ENCODE peak calls at places on chromosomes 13 and 19, in six cellular contexts. F, T, G, L, R and N are unnamed samples.
A peak's percentile ranks its signal among the peaks of the same experiment; 100 is the strongest.

GRCh38 chr19:46984077-46985010 is 35.3 kb upstream of the NPAS1 start:
- DNase-seq in F (no peak), T (no peak), G (no peak), L (no peak), R (no peak), N (no peak)

GRCh38 chr19:4196587-4197148 is 14.2 kb downstream of the ANKRD24 start:
- DNase-seq in F (no peak), T (no peak), G (peak; percentile 56), L (no peak), R (no peak), N (no peak)

GRCh38 chr13:59643906-59644626 is 519.7 kb downstream of the DIAPH3 start:
- DNase-seq in F (no peak), T (no peak), G (peak; percentile 19), L (no peak), R (no peak), N (no peak)

GRCh38 chr13:97382276-97382675 is 51.7 kb upstream of the RAP2A start:
- DNase-seq in F (no peak), T (no peak), G (no peak), L (no peak), R (no peak), N (no peak)

GRCh38 chr19:58093071-58093470 is 5.0 kb downstream of the ZSCAN18 start:
- DNase-seq in F (no peak), T (no peak), G (no peak), L (no peak), R (no peak), N (no peak)

GRCh38 chr13:39197645-39198007 is 159.4 kb downstream of the NHLRC3 start:
- DNase-seq in F (no peak), T (no peak), G (no peak), L (no peak), R (no peak), N (no peak)

GRCh38 chr19:17112271-17112670 is 36.7 kb downstream of the MYO9B start:
- DNase-seq in F (no peak), T (no peak), G (no peak), L (no peak), R (no peak), N (no peak)

GRCh38 chr19:51735759-51736449 is 12.1 kb upstream of the HAS1 start:
- DNase-seq in F (no peak), T (no peak), G (no peak), L (no peak), R (no peak), N (no peak)

GRCh38 chr19:3968556-3969434 is 2.1 kb downstream of the DAPK3 start:
- DNase-seq in F (peak; percentile 25), T (no peak), G (peak; percentile 97), L (no peak), R (no peak), N (peak; percentile 96)

GRCh38 chr19:55165952-55166529 is 372 bp downstream of the DNAAF3 start:
- DNase-seq in F (peak; percentile 67), T (no peak), G (peak; percentile 98), L (peak; percentile 12), R (peak; percentile 82), N (no peak)

GRCh38 chr13:27446986-27447583 is 3.3 kb downstream of the MTIF3 start:
- DNase-seq in F (no peak), T (no peak), G (no peak), L (no peak), R (peak; percentile 29), N (no peak)

GRCh38 chr19:46900341-46900740 is 39.5 kb downstream of the ARHGAP35 start:
- DNase-seq in F (no peak), T (no peak), G (no peak), L (no peak), R (no peak), N (no peak)

GRCh38 chr13:113976711-113977684 is 3.1 kb upstream of the C13orf46 start:
- DNase-seq in F (no peak), T (no peak), G (no peak), L (no peak), R (no peak), N (no peak)

GRCh38 chr19:16064209-16064889 is 11.9 kb upstream of the TPM4 start:
- DNase-seq in F (no peak), T (no peak), G (no peak), L (no peak), R (no peak), N (no peak)

GRCh38 chr13:41224113-41225110 is 30.0 kb upstream of the KBTBD7 start:
- DNase-seq in F (no peak), T (no peak), G (no peak), L (no peak), R (no peak), N (no peak)

GRCh38 chr13:106528711-106529414 is 6.6 kb downstream of the EFNB2 start:
- DNase-seq in F (no peak), T (no peak), G (no peak), L (no peak), R (no peak), N (no peak)

GRCh38 chr13:108981407-108981806 is 352.0 kb downstream of the MYO16 start:
- DNase-seq in F (no peak), T (no peak), G (no peak), L (no peak), R (no peak), N (no peak)

GRCh38 chr19:40565355-40565754 is 11.3 kb upstream of the SHKBP1 start:
- DNase-seq in F (no peak), T (no peak), G (no peak), L (no peak), R (no peak), N (no peak)

GRCh38 chr19:12721656-12722565 is 1.8 kb downstream of the TNPO2 start:
- DNase-seq in F (peak; percentile 57), T (no peak), G (peak; percentile 93), L (peak; percentile 23), R (peak; percentile 73), N (peak; percentile 90)

GRCh38 chr19:49932041-49932451 is 2.7 kb upstream of the NUP62 start:
- DNase-seq in F (no peak), T (no peak), G (no peak), L (no peak), R (no peak), N (no peak)

GRCh38 chr19:41871573-41872383 is 5.3 kb upstream of the CD79A start:
- DNase-seq in F (no peak), T (no peak), G (peak; percentile 35), L (peak; percentile 52), R (peak; percentile 86), N (no peak)

GRCh38 chr13:21242236-21242635 is 65.8 kb downstream of the MRPL57 start:
- DNase-seq in F (no peak), T (no peak), G (peak; percentile 79), L (no peak), R (no peak), N (no peak)

GRCh38 chr13:94177041-94177440 is 302.4 kb downstream of the DCT start:
- DNase-seq in F (no peak), T (no peak), G (no peak), L (no peak), R (no peak), N (no peak)

GRCh38 chr19:49848938-49849337 is 2.0 kb upstream of the PTOV1 start:
- DNase-seq in F (no peak), T (no peak), G (no peak), L (no peak), R (no peak), N (no peak)